ENCODE peak calls at places on chromosomes 6 and 20, in six cellular contexts. S is GM13976, X is kidney epithelial cell, A is progenitor cell of endocrine pancreas, M is AG09319, F is colonic mucosa. W is an unnamed sample.

GRCh38 chr6:156840606-156841005 is 63.4 kb downstream of the ARID1B start:
- DNase-seq in S (no peak), X (no peak), A (no peak), M (no peak), F (no peak), W (no peak)

GRCh38 chr6:106574729-106575458 is 54.4 kb downstream of the RTN4IP1 start:
- DNase-seq in S (no peak), X (peak; percentile 49), A (no peak), M (peak; percentile 28), F (no peak), W (no peak)

GRCh38 chr6:144151010-144151727 is 852 bp downstream of the STX11 start:
- DNase-seq in S (peak; percentile 55), X (no peak), A (no peak), M (no peak), F (peak; percentile 30), W (peak; percentile 74)

GRCh38 chr6:103191391-103192093 is 1668.2 kb downstream of the HACE1 start:
- DNase-seq in S (no peak), X (no peak), A (no peak), M (no peak), F (no peak), W (no peak)

GRCh38 chr6:26570027-26570809 is 26.5 kb upstream of the ABT1 start:
- DNase-seq in S (no peak), X (no peak), A (no peak), M (no peak), F (no peak), W (no peak)

GRCh38 chr6:5096482-5096881 is 11.3 kb downstream of the PPP1R3G start:
- DNase-seq in S (no peak), X (no peak), A (no peak), M (no peak), F (no peak), W (no peak)

GRCh38 chr6:35161776-35162607 is 20.9 kb upstream of the TCP11 start:
- DNase-seq in S (no peak), X (no peak), A (no peak), M (no peak), F (no peak), W (no peak)

GRCh38 chr6:70398783-70399730 is 14.3 kb upstream of the FAM135A start:
- DNase-seq in S (no peak), X (peak; percentile 98), A (no peak), M (no peak), F (peak; percentile 70), W (no peak)

GRCh38 chr20:36465109-36466080 is 75.9 kb upstream of the MYL9 start:
- DNase-seq in S (no peak), X (no peak), A (no peak), M (peak; percentile 65), F (peak; percentile 77), W (peak; percentile 49)

GRCh38 chr20:36153754-36154695 is 515 bp upstream of the EPB41L1 start:
- DNase-seq in S (peak; percentile 76), X (no peak), A (peak; percentile 59), M (no peak), F (peak; percentile 88), W (peak; percentile 69)

GRCh38 chr6:16527691-16528090 is 233.6 kb downstream of the ATXN1 start:
- DNase-seq in S (no peak), X (no peak), A (no peak), M (no peak), F (no peak), W (no peak)

GRCh38 chr6:79455446-79455845 is 81.8 kb downstream of the LCA5 start:
- DNase-seq in S (no peak), X (no peak), A (no peak), M (no peak), F (no peak), W (no peak)
- TF ChIP-seq CTCF in S (no peak), X (no peak), A (no peak), M (no peak), F (no peak), W (no peak)

DNA sequence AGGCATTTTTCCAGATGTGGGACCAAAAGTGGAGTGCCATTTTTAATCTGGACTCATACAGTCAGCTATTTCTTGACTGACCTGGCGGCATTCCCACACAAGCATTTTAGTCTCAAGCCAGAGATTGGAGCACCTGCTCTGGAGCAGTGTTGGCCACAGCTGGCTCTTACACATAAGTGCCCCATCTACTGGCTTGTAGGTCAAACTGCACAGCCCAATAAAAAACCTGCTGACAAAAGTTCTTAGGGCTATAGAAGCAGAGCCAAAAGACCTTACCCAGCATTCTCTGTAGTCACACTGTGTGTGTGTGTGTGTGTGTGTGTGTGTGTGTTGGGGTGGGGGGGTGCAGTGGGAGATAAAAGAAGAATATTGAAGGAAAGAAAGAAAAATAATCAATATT is 38.6 kb upstream of the SENP6 start:
- DNase-seq in S (peak; percentile 28), X (no peak), A (no peak), M (no peak), F (no peak), W (peak; percentile 28)
- TF ChIP-seq CTCF in S (peak; percentile 28), X (peak; percentile 59), A (peak; percentile 49), M (peak; percentile 37), F (peak; percentile 22), W (peak; percentile 49)

GRCh38 chr6:111872521-111873177 is 603 bp downstream of the FYN start:
- DNase-seq in S (peak; percentile 66), X (no peak), A (peak; percentile 18), M (no peak), F (peak; percentile 42), W (peak; percentile 45)
- TF ChIP-seq CTCF in S (no peak), X (no peak), A (no peak), M (no peak), F (no peak), W (no peak)

GRCh38 chr20:13771853-13772453 is 12.8 kb downstream of the ESF1 start:
- DNase-seq in S (peak; percentile 35), X (no peak), A (no peak), M (no peak), F (no peak), W (peak; percentile 32)
- TF ChIP-seq CTCF in S (peak; percentile 10), X (peak; percentile 21), A (peak; percentile 69), M (peak; percentile 40), F (peak; percentile 55), W (no peak)

DNA sequence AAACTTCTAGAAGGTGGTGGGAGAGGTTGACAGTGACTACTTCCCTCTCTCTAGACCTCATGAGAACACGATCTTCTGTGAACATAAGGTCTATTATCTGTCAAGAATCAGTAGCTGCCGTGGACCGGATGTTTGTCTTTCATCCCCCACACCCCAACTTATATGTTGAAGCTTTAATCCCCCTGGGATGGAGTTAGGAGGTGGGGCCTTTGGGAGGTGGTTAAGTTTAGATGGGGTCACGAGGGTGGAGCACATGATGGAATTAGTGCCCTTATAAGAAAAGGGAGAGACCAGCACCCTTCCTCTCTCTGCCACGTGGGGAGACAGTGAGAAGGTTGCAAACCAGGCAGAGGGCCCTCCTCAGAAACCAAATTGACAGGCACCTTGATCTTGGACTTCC is 409.1 kb downstream of the QKI start:
- DNase-seq in S (no peak), X (no peak), A (no peak), M (no peak), F (no peak), W (no peak)
- TF ChIP-seq CTCF in S (no peak), X (no peak), A (no peak), M (no peak), F (no peak), W (no peak)

GRCh38 chr20:42779216-42779615 is 410.5 kb downstream of the PTPRT start:
- DNase-seq in S (no peak), X (no peak), A (no peak), M (no peak), F (no peak), W (no peak)

GRCh38 chr20:42775866-42776265 is 413.8 kb downstream of the PTPRT start:
- DNase-seq in S (no peak), X (no peak), A (no peak), M (no peak), F (no peak), W (no peak)

DNA sequence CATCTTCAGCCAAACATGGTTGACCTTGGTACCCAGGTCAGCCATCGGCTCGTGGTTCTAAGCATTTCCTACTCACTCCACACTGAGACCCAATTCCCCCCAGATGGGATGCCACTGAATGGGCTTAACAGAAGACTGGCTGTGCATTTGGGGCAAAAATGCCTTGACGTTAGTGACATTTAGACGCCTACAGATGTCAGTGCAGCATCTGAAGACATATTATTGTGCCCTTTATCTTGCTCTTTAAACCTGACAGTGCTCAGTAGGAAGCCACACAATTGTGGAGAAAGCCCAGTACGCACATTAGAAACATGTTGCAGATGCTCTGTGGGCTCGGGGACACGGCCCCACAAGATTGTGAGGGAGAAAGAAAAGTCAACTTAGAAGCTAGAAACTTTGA is 414.7 kb downstream of the PTPRT start:
- DNase-seq in S (no peak), X (no peak), A (no peak), M (no peak), F (no peak), W (no peak)
- TF ChIP-seq CTCF in S (no peak), X (no peak), A (no peak), M (no peak), F (no peak), W (no peak)

DNA sequence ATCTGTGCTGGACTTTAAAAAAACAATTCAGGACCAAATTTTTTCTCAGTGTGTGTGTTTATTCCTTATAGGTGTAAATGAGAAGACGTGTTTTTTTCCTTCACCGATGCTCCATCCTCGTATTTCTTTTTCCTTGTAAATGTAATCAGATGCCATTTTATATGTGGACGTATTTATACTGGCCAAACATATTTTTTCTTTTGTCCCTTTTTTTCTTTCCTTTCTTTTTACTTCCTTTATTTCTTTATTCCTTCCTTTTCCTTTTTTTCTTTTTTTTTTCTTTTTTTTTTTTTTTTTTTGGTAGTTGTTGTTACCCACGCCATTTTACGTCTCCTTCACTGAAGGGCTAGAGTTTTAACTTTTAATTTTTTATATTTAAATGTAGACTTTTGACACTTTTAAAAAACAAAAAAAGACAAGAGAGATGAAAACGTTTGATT is 3.7 kb downstream of the SOX4 start:
- DNase-seq in S (no peak), X (no peak), A (no peak), M (no peak), F (no peak), W (no peak)
- TF ChIP-seq CTCF in S (no peak), X (no peak), A (no peak), M (no peak), F (no peak), W (no peak)

W was measured in GM20000.